ENCODE peak calls at places on chromosome 12, in eight cellular contexts. W is PC-9, Q is GM23248, Y is HCT116, X is PC-3, D is MM.1S, C is GM23338, J is hepatocyte. E is an unnamed sample.

GRCh38 chr12:59724011-59724703 is 128.3 kb downstream of the SLC16A7 start:
- DNase-seq in W (no peak), Q (no peak), Y (no peak), X (no peak), D (no peak), C (no peak), J (no peak), E (no peak)

GRCh38 chr12:67674417-67674816 is 25.9 kb downstream of the DYRK2 start:
- DNase-seq in W (no peak), Q (no peak), Y (no peak), X (no peak), D (no peak), C (no peak), J (no peak), E (no peak)

GRCh38 chr12:31005944-31006361 is 67.7 kb upstream of the DDX11 start:
- DNase-seq in W (peak; percentile 95), Q (peak; percentile 80), Y (peak; percentile 22), X (peak; percentile 90), D (no peak), C (no peak), J (no peak), E (no peak)

GRCh38 chr12:132568301-132568700 is 42.1 kb downstream of the LRCOL1 start:
- DNase-seq in W (no peak), Q (no peak), Y (no peak), X (no peak), D (no peak), C (no peak), J (no peak), E (no peak)

GRCh38 chr12:96233941-96234461 is 39.8 kb downstream of the ELK3 start:
- DNase-seq in W (no peak), Q (peak; percentile 99), Y (no peak), X (no peak), D (no peak), C (no peak), J (peak; percentile 35), E (no peak)

GRCh38 chr12:113802966-113803828 is 162.9 kb downstream of the RBM19 start:
- DNase-seq in W (no peak), Q (no peak), Y (no peak), X (no peak), D (no peak), C (no peak), J (no peak), E (no peak)

GRCh38 chr12:52197371-52198231 is 5.8 kb upstream of the KRT80 start:
- DNase-seq in W (peak; percentile 57), Q (peak; percentile 22), Y (no peak), X (no peak), D (no peak), C (no peak), J (no peak), E (no peak)

GRCh38 chr12:116153983-116154382 is 123.5 kb downstream of the MED13L start:
- DNase-seq in W (no peak), Q (no peak), Y (no peak), X (no peak), D (no peak), C (peak; percentile 31), J (no peak), E (no peak)

GRCh38 chr12:49094104-49094948 is at the start of gene DHH:
- DNase-seq in W (no peak), Q (peak; percentile 34), Y (no peak), X (peak; percentile 18), D (no peak), C (peak; percentile 77), J (peak; percentile 51), E (no peak)

GRCh38 chr12:123057505-123058265 is 77.2 kb downstream of the ARL6IP4 start:
- DNase-seq in W (peak; percentile 71), Q (no peak), Y (no peak), X (no peak), D (no peak), C (no peak), J (no peak), E (no peak)

GRCh38 chr12:59357811-59358210 is 238.0 kb upstream of the SLC16A7 start:
- DNase-seq in W (no peak), Q (no peak), Y (no peak), X (no peak), D (no peak), C (peak; percentile 25), J (no peak), E (no peak)

GRCh38 chr12:113684908-113685512 is 213.3 kb upstream of the LHX5 start:
- DNase-seq in W (no peak), Q (no peak), Y (no peak), X (no peak), D (no peak), C (no peak), J (no peak), E (no peak)

GRCh38 chr12:46266869-46267617 is 1.8 kb downstream of the SLC38A1 start:
- DNase-seq in W (peak; percentile 47), Q (peak; percentile 77), Y (no peak), X (peak; percentile 48), D (peak; percentile 70), C (peak; percentile 75), J (peak; percentile 67), E (peak; percentile 84)

GRCh38 chr12:10293151-10293550 is 14.5 kb upstream of the KLRD1 start:
- DNase-seq in W (no peak), Q (no peak), Y (no peak), X (no peak), D (no peak), C (no peak), J (no peak), E (no peak)

GRCh38 chr12:11653215-11653753 is 3.8 kb downstream of the ETV6 start:
- DNase-seq in W (no peak), Q (peak; percentile 23), Y (no peak), X (no peak), D (no peak), C (no peak), J (no peak), E (no peak)

GRCh38 chr12:8987589-8988205 is 1.6 kb upstream of the KLRG1 start:
- DNase-seq in W (no peak), Q (no peak), Y (no peak), X (no peak), D (no peak), C (no peak), J (no peak), E (no peak)

GRCh38 chr12:132027636-132028035 is 77.9 kb downstream of the EP400 start:
- DNase-seq in W (no peak), Q (no peak), Y (no peak), X (no peak), D (no peak), C (no peak), J (no peak), E (no peak)

GRCh38 chr12:44053550-44054243 is 217.8 kb downstream of the TMEM117 start:
- DNase-seq in W (no peak), Q (peak; percentile 55), Y (no peak), X (peak; percentile 63), D (no peak), C (no peak), J (no peak), E (no peak)

GRCh38 chr12:117084405-117085317 is 14.6 kb downstream of the TESC start:
- DNase-seq in W (no peak), Q (no peak), Y (no peak), X (no peak), D (no peak), C (no peak), J (no peak), E (no peak)

GRCh38 chr12:51960890-51961289 is 9.4 kb downstream of the ACVR1B start:
- DNase-seq in W (no peak), Q (no peak), Y (no peak), X (no peak), D (no peak), C (no peak), J (no peak), E (no peak)

GRCh38 chr12:46556820-46557524 is 184.4 kb upstream of the SLC38A2 start:
- DNase-seq in W (peak; percentile 25), Q (peak; percentile 97), Y (peak; percentile 83), X (peak; percentile 96), D (no peak), C (no peak), J (no peak), E (no peak)

GRCh38 chr12:28925726-28926376 is 223.2 kb upstream of the FAR2 start:
- DNase-seq in W (no peak), Q (peak; percentile 86), Y (no peak), X (no peak), D (no peak), C (no peak), J (no peak), E (no peak)

GRCh38 chr12:40105515-40106201 is at the start of gene SLC2A13:
- DNase-seq in W (peak; percentile 66), Q (peak; percentile 91), Y (peak; percentile 18), X (peak; percentile 74), D (peak; percentile 83), C (peak; percentile 82), J (peak; percentile 93), E (peak; percentile 80)

GRCh38 chr12:113069149-113069548 is 12.6 kb downstream of the DTX1 start:
- DNase-seq in W (no peak), Q (no peak), Y (no peak), X (no peak), D (no peak), C (no peak), J (no peak), E (no peak)

GRCh38 chr12:53229454-53229853 is 2.6 kb downstream of the RARG start:
- DNase-seq in W (no peak), Q (no peak), Y (no peak), X (no peak), D (no peak), C (peak; percentile 24), J (no peak), E (no peak)

GRCh38 chr12:12734561-12735071 is 17.4 kb downstream of the CDKN1B start:
- DNase-seq in W (no peak), Q (no peak), Y (no peak), X (no peak), D (no peak), C (no peak), J (no peak), E (no peak)
- H3K4me3 ChIP-seq in W (no peak overlapping the region), Q (no peak overlapping the region), Y (no peak overlapping the region), X (no peak overlapping the region), D (no peak overlapping the region), C (no peak overlapping the region), J (no peak overlapping the region), E (no peak overlapping the region)

GRCh38 chr12:110284597-110284996 is 3.5 kb downstream of the ATP2A2 start:
- DNase-seq in W (no peak), Q (no peak), Y (no peak), X (peak; percentile 46), D (no peak), C (no peak), J (no peak), E (no peak)
- H3K9me2 ChIP-seq in W (no peaks in the 10 kb centered on the region), Q (no peaks in the 10 kb centered on the region), Y (no peaks in the 10 kb centered on the region), X (no peaks in the 10 kb centered on the region), D (no peaks in the 10 kb centered on the region), C (no peaks in the 10 kb centered on the region), J (no peaks in the 10 kb centered on the region), E (no peaks in the 10 kb centered on the region)

GRCh38 chr12:76802060-76802459 is 38.1 kb downstream of the ZDHHC17 start:
- DNase-seq in W (no peak), Q (no peak), Y (no peak), X (no peak), D (no peak), C (no peak), J (no peak), E (no peak)
- H3K36me3 ChIP-seq in W (peaks cover 6% of the 10 kb centered on the region), Q (peaks cover 4% of the 10 kb centered on the region), Y (peaks cover 4% of the 10 kb centered on the region), X (peaks cover 13% of the 10 kb centered on the region), D (no peaks in the 10 kb centered on the region), C (peaks cover 8% of the 10 kb centered on the region), J (no peaks in the 10 kb centered on the region), E (peaks cover 16% of the 10 kb centered on the region)

DNA sequence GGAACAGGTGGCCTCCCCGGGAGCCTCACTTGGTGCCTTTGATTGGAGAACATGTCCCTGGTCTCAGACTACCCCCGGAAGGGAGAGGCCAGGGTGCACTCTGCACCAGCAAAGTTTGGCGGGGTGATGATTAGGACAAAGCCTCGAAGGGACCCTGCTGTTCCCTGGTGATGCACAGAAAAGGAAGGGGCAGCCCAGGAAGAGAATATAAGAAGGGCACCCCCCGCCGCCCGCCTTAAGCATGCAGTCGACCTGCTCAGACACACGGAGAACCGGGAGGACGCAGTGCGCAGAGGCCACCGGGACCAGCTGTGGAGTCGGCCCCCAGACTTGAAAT is 6.9 kb downstream of the SCARB1 start:
- DNase-seq in W (no peak), Q (no peak), Y (no peak), X (no peak), D (no peak), C (no peak), J (no peak), E (no peak)
- H3K4me3 ChIP-seq in W (no peak overlapping the region), Q (no peak overlapping the region), Y (no peak overlapping the region), X (no peak overlapping the region), D (no peak overlapping the region), C (no peak overlapping the region), J (no peak overlapping the region), E (no peak overlapping the region)